ENCODE peak calls at places on chromosome 22, in four cellular contexts. J is left lung, G is HCT116, N is neuronal stem cell. H is an unnamed sample.
A peak's percentile ranks its signal among the peaks of the same experiment; 100 is the strongest.

GRCh38 chr22:19483481-19484244 is 3.9 kb downstream of the CDC45 start:
- DNase-seq in N (no peak), G (no peak), J (no peak), H (no peak)

GRCh38 chr22:19086417-19086816 is 35.8 kb downstream of the DGCR2 start:
- DNase-seq in J (no peak), G (no peak), N (no peak), H (no peak)

GRCh38 chr22:41873391-41873790 is 40.5 kb downstream of the SREBF2 start:
- DNase-seq in G (no peak), N (no peak), J (no peak), H (no peak)

GRCh38 chr22:27314276-27314807 is 487.2 kb downstream of the MN1 start:
- DNase-seq in J (no peak), N (no peak), G (no peak), H (no peak)

GRCh38 chr22:38959574-38959973 is 2.2 kb downstream of the APOBEC3A start:
- DNase-seq in J (no peak), G (no peak), N (no peak), H (no peak)

GRCh38 chr22:37018815-37019308 is 385 bp downstream of the TST start:
- DNase-seq in N (peak; percentile 40), G (no peak), J (peak; percentile 72), H (no peak)

GRCh38 chr22:20405291-20405930 is 11.5 kb downstream of the ZNF74 start:
- DNase-seq in G (no peak), N (no peak), J (no peak), H (no peak)

GRCh38 chr22:41563051-41563711 is 2.4 kb downstream of the CSDC2 start:
- DNase-seq in N (no peak), G (no peak), J (no peak), H (no peak)

GRCh38 chr22:38327805-38328204 is 10.6 kb upstream of the CSNK1E start:
- DNase-seq in N (no peak), G (no peak), J (no peak), H (no peak)

GRCh38 chr22:39101226-39101625 is 4.2 kb downstream of the APOBEC3H start:
- DNase-seq in N (no peak), J (peak; percentile 25), G (no peak), H (no peak)

GRCh38 chr22:28366856-28367255 is 312.8 kb downstream of the TTC28 start:
- DNase-seq in N (no peak), G (no peak), J (no peak), H (no peak)

GRCh38 chr22:19761500-19762314 is 1.1 kb downstream of the TBX1 start:
- DNase-seq in J (no peak), N (no peak), G (no peak), H (no peak)

GRCh38 chr22:45548991-45549736 is 46.5 kb downstream of the FBLN1 start:
- DNase-seq in J (peak; percentile 65), N (no peak), G (peak; percentile 37), H (no peak)

GRCh38 chr22:38228873-38229740 is 27.3 kb downstream of the MAFF start:
- DNase-seq in G (peak; percentile 51), N (no peak), J (no peak), H (no peak)

GRCh38 chr22:45211848-45212247 is 28.8 kb downstream of the KIAA0930 start:
- DNase-seq in N (no peak), J (no peak), G (no peak), H (no peak)

GRCh38 chr22:37749223-37749622 is 52.4 kb downstream of the TRIOBP start:
- DNase-seq in N (no peak), G (no peak), J (peak; percentile 79), H (no peak)

GRCh38 chr22:38724926-38725571 is 19.3 kb downstream of the GTPBP1 start:
- DNase-seq in J (peak; percentile 23), G (no peak), N (no peak), H (no peak)

DNA sequence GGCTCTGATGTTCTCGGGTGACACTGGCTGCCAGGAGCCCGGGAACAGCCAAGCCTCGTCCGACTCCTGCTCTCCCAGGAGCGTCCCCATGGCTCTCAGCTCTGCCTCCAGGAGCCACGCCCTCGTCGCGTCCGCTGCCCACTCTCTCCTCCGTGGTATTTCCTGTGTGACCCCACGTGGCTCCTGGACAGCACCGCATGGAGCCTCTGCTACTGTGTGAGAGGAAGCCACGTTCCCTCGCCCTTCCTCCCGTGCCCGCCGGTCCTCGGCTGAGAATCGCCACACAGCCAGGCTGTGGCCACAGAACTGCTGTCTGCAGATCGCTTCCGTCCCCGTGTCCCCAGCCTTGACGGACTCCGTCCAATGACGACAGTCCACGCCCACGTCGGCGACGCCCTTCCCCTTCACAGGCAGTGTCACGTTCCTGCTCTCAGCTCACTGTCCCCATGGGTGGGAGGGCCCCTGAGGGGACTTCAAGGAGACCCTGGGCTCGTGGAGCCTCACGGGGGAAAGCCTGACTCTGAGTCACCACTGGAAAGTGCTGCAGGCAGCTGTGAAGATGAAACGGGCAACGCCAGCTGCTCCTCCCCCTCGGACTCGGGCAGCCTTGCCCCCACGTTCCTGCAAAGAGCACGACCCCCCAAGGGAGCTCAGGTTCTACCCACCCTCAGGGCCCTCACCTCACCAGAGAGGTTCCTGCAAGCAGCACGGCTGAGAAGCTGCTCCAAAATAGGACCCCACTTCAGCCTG is 458.5 kb downstream of the BRD1 start:
- DNase-seq in J (peak; percentile 34), N (no peak), G (no peak), H (no peak)
- H3K9me3 ChIP-seq in J (no peaks in the 10 kb centered on the region), N (no peaks in the 10 kb centered on the region), G (no peaks in the 10 kb centered on the region), H (no peaks in the 10 kb centered on the region)

GRCh38 chr22:47357086-47357485 is 594.6 kb downstream of the TBC1D22A start:
- DNase-seq in J (no peak), G (no peak), N (no peak), H (no peak)
- H3K9me3 ChIP-seq in J (peaks cover 15% of the 10 kb centered on the region), G (no peaks in the 10 kb centered on the region), N (no peaks in the 10 kb centered on the region), H (no peaks in the 10 kb centered on the region)

DNA sequence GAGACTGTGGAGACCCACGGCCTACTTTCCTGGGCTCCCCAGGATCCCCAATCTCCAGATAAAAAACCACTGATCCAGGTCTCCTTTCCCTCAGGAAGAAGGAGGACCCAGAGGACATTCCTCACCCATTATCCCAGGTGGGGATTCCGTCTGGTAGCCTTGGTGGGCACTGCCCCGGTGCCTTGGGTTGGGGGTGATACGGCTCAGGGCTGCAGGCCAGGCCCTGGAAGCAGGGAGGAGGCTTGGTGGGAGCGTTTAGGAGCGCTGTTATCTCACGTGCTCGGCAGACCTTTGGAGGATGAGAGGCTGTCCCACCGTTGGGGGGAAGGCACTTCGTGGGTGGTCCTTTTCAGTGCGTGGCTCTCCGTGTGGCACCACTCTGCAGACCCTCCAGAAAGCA is 926.3 kb downstream of the BRD1 start:
- DNase-seq in N (no peak), G (no peak), J (no peak), H (no peak)
- H3K9me3 ChIP-seq in N (no peaks in the 10 kb centered on the region), G (no peaks in the 10 kb centered on the region), J (no peaks in the 10 kb centered on the region), H (no peaks in the 10 kb centered on the region)

GRCh38 chr22:29799217-29799680 is 32.1 kb downstream of the UQCR10 start:
- DNase-seq in G (peak; percentile 58), J (peak; percentile 94), N (no peak), H (no peak)
- H3K9me3 ChIP-seq in G (no peaks in the 10 kb centered on the region), J (no peaks in the 10 kb centered on the region), N (no peaks in the 10 kb centered on the region), H (no peaks in the 10 kb centered on the region)

GRCh38 chr22:49073873-49074417 is 753.7 kb downstream of the BRD1 start:
- DNase-seq in J (no peak), N (no peak), G (no peak), H (no peak)
- H3K9me3 ChIP-seq in J (no peaks in the 10 kb centered on the region), N (no peaks in the 10 kb centered on the region), G (no peaks in the 10 kb centered on the region), H (no peaks in the 10 kb centered on the region)

DNA sequence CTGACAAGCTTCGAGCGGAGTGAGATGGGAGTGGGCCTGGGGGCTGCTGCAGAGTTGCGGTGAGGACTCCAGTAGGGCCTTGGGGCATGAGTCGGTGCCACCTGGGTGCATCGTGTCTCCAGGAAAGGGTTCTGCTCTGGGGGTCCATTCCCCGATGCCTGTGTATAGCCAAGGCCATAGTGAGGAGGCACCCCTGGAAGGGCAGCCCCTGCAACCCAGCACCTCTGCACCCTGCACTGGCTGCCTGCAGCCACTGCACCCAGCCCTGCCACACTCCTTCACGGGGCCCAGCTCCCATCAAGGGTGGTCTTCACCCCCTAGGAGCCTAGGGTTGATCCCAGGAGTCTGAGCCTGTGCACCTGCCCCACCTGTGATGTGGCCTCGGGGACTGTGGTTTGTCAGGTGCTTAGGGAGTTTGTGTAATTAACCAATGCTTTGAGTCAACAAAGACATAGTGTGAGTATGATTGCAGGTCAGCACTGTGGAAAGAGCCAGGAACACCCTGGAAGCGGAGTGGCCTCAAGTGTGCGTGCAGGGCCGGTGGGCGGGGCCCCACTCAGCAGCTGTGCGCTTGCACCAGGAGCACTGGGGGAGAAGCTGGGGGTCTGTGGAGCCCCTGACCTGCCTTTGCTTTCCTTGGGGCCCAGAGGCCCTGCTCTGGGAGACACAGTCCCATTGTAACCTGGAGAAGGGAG is 1299.3 kb downstream of the BRD1 start:
- DNase-seq in G (no peak), J (no peak), N (no peak), H (no peak)
- H3K9me3 ChIP-seq in G (no peaks in the 10 kb centered on the region), J (no peaks in the 10 kb centered on the region), N (no peaks in the 10 kb centered on the region), H (no peaks in the 10 kb centered on the region)

DNA sequence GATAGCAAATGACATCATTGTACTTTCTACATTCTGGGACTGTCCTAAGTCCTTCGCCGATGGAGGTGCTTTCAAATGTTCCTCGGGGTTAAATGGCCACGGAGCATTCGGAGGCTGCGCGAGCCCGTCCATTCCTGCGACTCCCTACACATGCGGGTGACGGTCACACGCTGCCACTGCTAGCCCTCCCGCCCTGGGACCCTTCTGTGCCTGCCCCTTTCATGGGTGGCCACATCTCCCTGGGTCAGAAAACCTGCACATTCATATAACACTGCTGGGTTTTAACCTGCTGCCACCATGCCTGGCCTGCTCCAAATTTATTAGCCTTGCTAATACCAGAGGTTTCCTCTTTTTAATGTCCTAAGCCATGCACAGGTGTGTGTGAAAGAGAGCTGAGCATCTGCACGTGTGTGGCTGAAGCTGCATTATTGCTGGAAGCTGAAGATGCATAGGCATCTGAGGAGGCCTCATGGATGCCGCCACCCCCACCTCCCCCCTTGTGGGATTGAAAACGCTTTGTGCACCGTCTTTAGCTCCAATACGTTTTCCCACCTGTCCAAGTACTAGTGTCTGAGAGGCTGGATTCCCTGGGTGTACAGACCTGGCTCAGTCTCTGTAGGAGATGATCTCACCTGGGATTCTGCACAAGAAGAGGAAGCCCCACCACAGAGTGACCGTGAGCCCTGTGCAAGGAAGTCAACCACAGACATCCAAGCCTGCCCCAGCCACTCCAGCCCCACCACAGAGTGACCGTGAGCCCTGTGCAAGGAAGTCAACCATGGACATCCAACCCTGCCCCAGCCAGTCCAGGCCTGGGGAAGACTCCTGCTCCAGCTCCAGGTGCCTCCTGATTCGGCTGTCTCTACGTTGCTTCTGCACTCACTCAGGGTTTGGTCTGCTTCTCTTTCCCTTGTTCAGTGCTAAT is 626.4 kb downstream of the BRD1 start:
- DNase-seq in J (peak; percentile 22), G (no peak), N (no peak), H (no peak)
- H3K9me3 ChIP-seq in J (no peaks in the 10 kb centered on the region), G (no peaks in the 10 kb centered on the region), N (no peaks in the 10 kb centered on the region), H (no peaks in the 10 kb centered on the region)

GRCh38 chr22:49772692-49773091 is 55.0 kb downstream of the BRD1 start:
- DNase-seq in G (no peak), N (no peak), J (no peak), H (no peak)
- H3K9me3 ChIP-seq in G (no peaks in the 10 kb centered on the region), N (no peaks in the 10 kb centered on the region), J (no peaks in the 10 kb centered on the region), H (no peaks in the 10 kb centered on the region)

H was measured in T-helper 17 cell.